ENCODE peak calls at places on chromosomes 16 and 17, in eight cellular contexts. N is fibroblast of lung, U is breast epithelium, Q is esophagus squamous epithelium, K is Caco-2, V is ascending aorta, S is lower lobe of right lung, D is GM23338. Y is an unnamed sample.

GRCh38 chr17:31497431-31497830 is 106.0 kb downstream of the RAB11FIP4 start:
- DNase-seq in N (no peak), V (no peak), U (no peak), D (no peak), S (no peak), Q (no peak), K (no peak), Y (no peak)

GRCh38 chr17:19897901-19898300 is 30.2 kb upstream of the ULK2 start:
- DNase-seq in K (no peak), Q (no peak), N (peak; percentile 57), U (no peak), D (no peak), V (no peak), S (no peak), Y (no peak)

GRCh38 chr17:46191332-46192210 is 1.7 kb downstream of the KANSL1 start:
- DNase-seq in N (peak; percentile 35), V (peak; percentile 68), S (no peak), Q (no peak), U (no peak), K (peak; percentile 45), D (peak; percentile 91), Y (no peak)

GRCh38 chr16:57167537-57167936 is 18.3 kb downstream of the PSME3IP1 start:
- DNase-seq in Q (no peak), K (no peak), U (no peak), S (no peak), V (no peak), D (no peak), N (no peak), Y (no peak)

GRCh38 chr16:29835926-29836325 is 15.7 kb downstream of the MVP start:
- DNase-seq in V (no peak), Q (no peak), S (no peak), D (no peak), K (no peak), U (no peak), N (no peak), Y (no peak)

GRCh38 chr16:84484579-84485254 is 19.7 kb downstream of the MEAK7 start:
- DNase-seq in U (peak; percentile 67), N (peak; percentile 41), Q (no peak), V (no peak), D (peak; percentile 76), K (peak; percentile 78), S (no peak), Y (peak; percentile 68)

GRCh38 chr16:88116121-88116900 is 165.1 kb downstream of the BANP start:
- DNase-seq in S (no peak), N (peak; percentile 51), D (no peak), K (no peak), Q (no peak), U (no peak), V (no peak), Y (no peak)

GRCh38 chr17:43905985-43906852 is 1.1 kb downstream of the MPP2 start:
- DNase-seq in V (peak; percentile 95), K (peak; percentile 56), S (peak; percentile 61), Q (no peak), U (peak; percentile 70), N (peak; percentile 65), D (peak; percentile 96), Y (peak; percentile 77)

DNA sequence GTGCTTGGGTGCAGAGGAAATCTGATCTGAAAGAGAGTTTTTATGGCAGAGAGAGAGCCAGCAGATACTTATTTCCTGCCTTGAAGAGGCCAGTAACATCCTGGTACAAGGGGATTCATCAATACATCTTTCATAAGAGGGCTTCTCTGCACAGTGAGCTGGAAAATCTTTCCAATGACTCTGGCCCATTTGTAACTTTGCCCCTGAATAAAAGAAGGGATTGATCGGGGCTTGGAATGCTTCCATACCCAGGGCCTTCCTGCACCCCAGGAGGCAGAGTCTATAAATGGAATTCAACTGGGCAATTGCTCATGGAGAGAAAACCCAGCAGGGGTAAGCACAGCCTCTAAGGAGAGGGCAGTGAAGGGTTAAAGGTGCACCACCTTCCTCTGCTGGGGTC is 163.3 kb downstream of the XYLT1 start:
- DNase-seq in Q (no peak), K (no peak), N (no peak), D (no peak), V (no peak), U (no peak), S (no peak), Y (no peak)
- H3K27me3 ChIP-seq in Q (no peaks in the 10 kb centered on the region), K (no peaks in the 10 kb centered on the region), N (no peaks in the 10 kb centered on the region), D (no peaks in the 10 kb centered on the region), V (no peaks in the 10 kb centered on the region), U (no peaks in the 10 kb centered on the region), S (no peaks in the 10 kb centered on the region), Y (no peaks in the 10 kb centered on the region)

DNA sequence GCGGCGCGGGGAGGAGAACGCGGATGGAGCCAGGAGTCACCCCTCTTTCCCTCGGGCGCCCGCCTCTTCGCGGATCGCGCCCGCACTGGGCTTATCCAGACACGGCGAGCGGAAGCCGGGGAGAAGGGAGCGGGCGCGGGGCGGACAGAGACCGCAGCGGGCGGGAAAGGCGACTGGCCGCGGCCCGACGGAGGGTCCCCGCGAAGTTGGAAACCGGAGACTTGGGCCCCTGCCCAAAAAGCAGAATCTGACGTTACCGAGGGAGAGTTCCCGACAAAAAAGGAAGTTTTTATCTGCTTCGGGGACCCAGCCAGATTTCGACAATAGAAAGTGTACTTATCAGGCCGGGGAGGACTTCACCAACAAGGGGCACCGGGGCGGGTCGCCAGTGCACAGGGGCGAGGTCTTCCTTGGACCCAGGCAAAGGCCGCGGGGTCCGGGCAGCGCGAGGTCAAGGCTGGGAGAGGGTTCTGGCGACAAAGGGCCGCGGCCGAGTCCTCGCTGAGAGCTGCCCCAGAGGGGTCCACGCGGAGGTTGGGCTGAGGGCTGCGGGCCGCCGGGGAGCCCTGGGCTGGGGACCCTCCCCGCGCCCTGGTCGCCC is 512 bp downstream of the ST6GALNAC2 start:
- DNase-seq in K (no peak), U (no peak), D (peak; percentile 53), N (peak; percentile 36), V (no peak), S (peak; percentile 67), Q (no peak), Y (peak; percentile 77)
- H3K4me3 ChIP-seq in K (peak overlapping the region; percentile 40), U (peak overlapping the region; percentile 72), D (peak overlapping the region; percentile 77), N (peak overlapping the region; percentile 52), V (peak overlapping the region; percentile 67), S (peak overlapping the region; percentile 80), Q (peak overlapping the region; percentile 62), Y (peak overlapping the region; percentile 77)

GRCh38 chr17:17884281-17885028 is 47.7 kb upstream of the SREBF1 start:
- DNase-seq in N (no peak), U (no peak), D (no peak), V (no peak), K (no peak), S (no peak), Q (no peak), Y (no peak)
- TF ChIP-seq CTCF in N (no peak), U (no peak), D (no peak), V (no peak), K (no peak), S (no peak), Q (no peak), Y (no peak)

GRCh38 chr17:78708510-78708973 is 73.5 kb downstream of the CYTH1 start:
- DNase-seq in S (peak; percentile 75), N (peak; percentile 74), Q (no peak), K (peak; percentile 79), D (peak; percentile 85), U (peak; percentile 61), V (peak; percentile 72), Y (peak; percentile 76)

GRCh38 chr17:78707923-78708322 is 74.2 kb downstream of the CYTH1 start:
- DNase-seq in K (no peak), V (no peak), U (no peak), S (no peak), D (no peak), N (no peak), Q (no peak), Y (no peak)

GRCh38 chr17:78709119-78709681 is 72.9 kb downstream of the CYTH1 start:
- DNase-seq in U (no peak), N (no peak), V (no peak), S (no peak), K (no peak), Q (no peak), D (no peak), Y (no peak)

GRCh38 chr17:78710607-78711006 is 71.5 kb downstream of the CYTH1 start:
- DNase-seq in V (no peak), K (no peak), D (no peak), S (no peak), Q (no peak), N (no peak), U (no peak), Y (no peak)

DNA sequence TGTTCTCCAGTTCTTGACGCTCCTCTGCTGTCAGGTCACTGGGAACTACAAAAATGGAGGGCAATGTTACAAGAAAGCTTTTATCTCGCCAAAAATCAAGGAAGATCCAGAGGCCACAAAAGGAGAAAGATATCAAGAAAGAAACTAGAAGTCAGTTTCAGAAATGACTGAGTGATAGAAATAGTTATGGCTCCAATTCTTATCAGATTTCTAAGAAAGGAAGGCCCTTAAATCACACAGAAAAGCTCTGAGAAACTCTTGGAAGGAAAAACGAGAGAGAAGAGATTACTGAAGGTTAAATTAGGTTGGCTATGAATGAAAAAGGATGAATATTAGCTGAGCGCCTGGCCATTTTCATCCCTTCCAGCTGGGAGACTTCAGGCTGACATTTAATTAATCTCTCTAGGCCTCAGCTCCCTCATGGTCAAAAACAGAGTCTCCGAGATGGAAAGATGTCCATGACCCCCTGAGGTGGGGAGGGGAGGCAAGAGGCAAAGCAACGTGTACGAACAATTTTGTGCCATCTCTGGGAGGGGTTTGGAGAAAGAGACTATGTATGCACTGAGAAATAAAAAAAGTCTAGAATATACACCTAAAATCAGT is 72.3 kb downstream of the CYTH1 start:
- DNase-seq in K (no peak), Q (no peak), U (no peak), V (no peak), N (no peak), S (no peak), D (no peak), Y (no peak)
- H3K27me3 ChIP-seq in K (no peaks in the 10 kb centered on the region), Q (no peaks in the 10 kb centered on the region), U (no peaks in the 10 kb centered on the region), V (no peaks in the 10 kb centered on the region), N (no peaks in the 10 kb centered on the region), S (no peaks in the 10 kb centered on the region), D (no peaks in the 10 kb centered on the region), Y (no peaks in the 10 kb centered on the region)

Y was measured in upper lobe of right lung.